ENCODE peak calls at places on chromosomes 3 and 15, in four cellular contexts. F is right lobe of liver, S is uterus, J is psoas muscle. V is an unnamed sample. For H3K36me3, the result is how much of the 10 kb centered on the place peaks cover.

GRCh38 chr3:113634782-113635474 is 61.5 kb downstream of the USF3 start:
- DNase-seq in F (no peak), S (no peak), J (no peak), V (no peak)

GRCh38 chr3:124802702-124803101 is 72.5 kb downstream of the UMPS start:
- DNase-seq in F (no peak), J (no peak), S (no peak), V (no peak)

GRCh38 chr3:53604232-53604631 is 109.8 kb downstream of the CACNA1D start:
- DNase-seq in S (no peak), J (no peak), F (no peak), V (no peak)

GRCh38 chr3:117752984-117753717 is 1043.6 kb downstream of the TUSC7 start:
- DNase-seq in F (no peak), S (no peak), J (no peak), V (no peak)

GRCh38 chr3:4332111-4332510 is 28.9 kb downstream of the SETMAR start:
- DNase-seq in J (no peak), F (no peak), S (no peak), V (no peak)

GRCh38 chr3:152104847-152105415 is 163.8 kb upstream of the MBNL1 start:
- DNase-seq in S (no peak), J (no peak), F (no peak), V (no peak)

GRCh38 chr15:25674948-25675347 is 188.2 kb downstream of the ATP10A start:
- DNase-seq in F (no peak), J (peak), S (peak), V (no peak)

GRCh38 chr15:89628301-89628700 is 27.0 kb downstream of the KIF7 start:
- DNase-seq in F (peak), S (no peak), J (peak), V (peak)

GRCh38 chr3:140395134-140396075 is 282.5 kb upstream of the TRIM42 start:
- DNase-seq in J (no peak), S (no peak), F (no peak), V (no peak)

GRCh38 chr15:78634251-78635145 is 6.5 kb downstream of the CHRNB4 start:
- DNase-seq in S (no peak), J (no peak), F (no peak), V (no peak)

GRCh38 chr3:120848503-120848902 is 59.5 kb upstream of the STXBP5L start:
- DNase-seq in F (no peak), S (no peak), J (no peak), V (no peak)

GRCh38 chr3:122902326-122902725 is 107.5 kb downstream of the SLC49A4 start:
- DNase-seq in F (no peak), S (no peak), J (no peak), V (no peak)

GRCh38 chr3:112671930-112672715 is 31.2 kb upstream of the CCDC80 start:
- DNase-seq in S (no peak), F (no peak), J (no peak), V (no peak)

GRCh38 chr3:77141423-77141822 is 101.5 kb downstream of the ROBO2 start:
- DNase-seq in J (no peak), S (no peak), F (no peak), V (no peak)

GRCh38 chr15:99452728-99453643 is 112.8 kb upstream of the MEF2A start:
- DNase-seq in F (peak), J (peak), S (peak), V (peak)

GRCh38 chr3:162171970-162172369 is 675.4 kb downstream of the OTOL1 start:
- DNase-seq in F (no peak), J (no peak), S (no peak), V (no peak)

GRCh38 chr3:150945226-150945625 is 27.3 kb downstream of the CLRN1 start:
- DNase-seq in J (no peak), S (no peak), F (no peak), V (no peak)

GRCh38 chr3:31369637-31370036 is 163.1 kb upstream of the STT3B start:
- DNase-seq in F (no peak), J (no peak), S (no peak), V (no peak)

GRCh38 chr3:72664171-72664570 is 184.1 kb downstream of the SHQ1 start:
- DNase-seq in S (no peak), F (no peak), J (no peak), V (no peak)

DNA sequence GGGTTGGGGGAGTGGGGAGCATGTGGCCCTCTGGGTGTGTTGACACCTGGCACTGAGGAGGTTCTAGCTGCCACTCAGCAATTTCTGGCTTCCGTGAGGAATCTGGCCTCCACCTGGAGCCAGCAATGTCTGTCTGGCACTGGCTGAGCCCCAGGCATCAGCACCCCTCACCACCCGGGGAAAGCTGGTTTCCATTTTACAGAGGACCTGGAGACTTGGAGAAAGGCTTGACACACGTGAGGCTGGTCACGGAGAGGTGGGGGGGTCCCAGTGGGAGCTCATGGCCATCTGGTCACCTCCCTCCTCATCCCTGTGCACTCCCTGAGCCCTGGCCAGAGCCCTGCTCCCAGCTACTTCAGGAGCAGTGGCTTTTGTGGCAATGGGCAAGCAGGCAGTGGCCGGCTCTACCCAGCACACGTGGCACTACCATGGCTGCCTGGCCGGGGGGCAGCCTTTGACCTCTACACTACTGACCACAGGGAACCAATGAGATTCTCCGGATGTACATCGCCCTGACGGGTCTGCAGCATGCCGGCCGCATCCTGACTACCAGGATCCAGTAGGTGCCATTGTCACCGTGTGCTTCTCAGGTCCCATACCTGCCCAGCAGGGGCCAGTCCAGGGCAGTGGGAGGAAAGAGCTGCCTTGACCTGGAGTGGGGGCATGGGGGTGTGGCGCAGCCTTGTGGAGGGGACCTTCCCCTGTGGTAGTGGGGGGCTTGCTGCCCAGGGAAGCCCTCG is 28.5 kb downstream of the ACAD9 start:
- DNase-seq in S (no peak), F (no peak), J (no peak), V (no peak)
- H3K36me3 ChIP-seq in S (under half), F (under half), J (under half), V (under half)

DNA sequence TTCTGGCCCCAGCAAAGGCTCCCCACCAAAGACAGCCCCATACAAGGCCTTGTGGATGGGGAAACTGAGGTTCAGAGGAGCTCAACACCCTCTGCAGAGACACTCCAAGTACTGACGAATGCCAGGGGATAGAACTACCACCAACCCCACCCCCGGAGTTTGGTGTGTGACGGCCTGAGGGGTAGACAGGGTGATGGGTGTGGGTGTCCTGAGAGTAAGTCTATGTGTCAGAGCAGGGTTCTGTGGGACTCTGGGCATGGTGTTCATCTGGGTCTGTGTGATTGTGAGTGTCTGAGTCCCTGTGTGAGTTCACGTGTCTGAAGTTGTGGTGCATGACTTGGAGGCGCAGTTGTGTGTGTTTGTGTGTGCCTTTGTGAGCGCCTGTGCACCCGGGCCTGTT is 7.4 kb downstream of the PTH1R start:
- DNase-seq in S (no peak), J (no peak), F (no peak), V (no peak)
- H3K4me3 ChIP-seq in S (no peak), J (no peak), F (no peak), V (no peak)

GRCh38 chr15:45409596-45409995 is 31.3 kb upstream of the GATM start:
- DNase-seq in J (no peak), F (no peak), S (no peak), V (no peak)
- H3K36me3 ChIP-seq in J (under half), F (half or more), S (under half), V (under half)

GRCh38 chr3:149371723-149372114 is 5.7 kb downstream of the TM4SF1 start:
- DNase-seq in F (no peak), S (no peak), J (no peak), V (no peak)

GRCh38 chr3:149368201-149368849 is 9.1 kb downstream of the TM4SF1 start:
- DNase-seq in S (no peak), F (no peak), J (no peak), V (no peak)

GRCh38 chr3:149368850-149369497 is 8.5 kb downstream of the TM4SF1 start:
- DNase-seq in S (no peak), F (no peak), J (no peak), V (no peak)

GRCh38 chr3:149371001-149371722 is 6.3 kb downstream of the TM4SF1 start:
- DNase-seq in F (no peak), S (no peak), J (no peak), V (no peak)

GRCh38 chr3:149369991-149370866 is 7.2 kb downstream of the TM4SF1 start:
- DNase-seq in S (no peak), J (no peak), F (no peak), V (no peak)
- H3K4me3 ChIP-seq in S (no peak), J (no peak), F (no peak), V (no peak)

GRCh38 chr3:10583798-10584708 is 78.7 kb upstream of the ATP2B2 start:
- DNase-seq in S (no peak), F (no peak), J (no peak), V (peak)
- H3K36me3 ChIP-seq in S (under half), F (under half), J (under half), V (under half)

GRCh38 chr15:35691176-35691761 is 145.3 kb upstream of the DPH6 start:
- DNase-seq in F (no peak), J (no peak), S (no peak), V (no peak)

GRCh38 chr15:35690698-35691116 is 144.7 kb upstream of the DPH6 start:
- DNase-seq in F (no peak), S (peak), J (no peak), V (no peak)

GRCh38 chr15:35686347-35686746 is 140.4 kb upstream of the DPH6 start:
- DNase-seq in F (no peak), S (no peak), J (no peak), V (no peak)

GRCh38 chr15:35690089-35690488 is 144.1 kb upstream of the DPH6 start:
- DNase-seq in F (no peak), J (no peak), S (no peak), V (no peak)

DNA sequence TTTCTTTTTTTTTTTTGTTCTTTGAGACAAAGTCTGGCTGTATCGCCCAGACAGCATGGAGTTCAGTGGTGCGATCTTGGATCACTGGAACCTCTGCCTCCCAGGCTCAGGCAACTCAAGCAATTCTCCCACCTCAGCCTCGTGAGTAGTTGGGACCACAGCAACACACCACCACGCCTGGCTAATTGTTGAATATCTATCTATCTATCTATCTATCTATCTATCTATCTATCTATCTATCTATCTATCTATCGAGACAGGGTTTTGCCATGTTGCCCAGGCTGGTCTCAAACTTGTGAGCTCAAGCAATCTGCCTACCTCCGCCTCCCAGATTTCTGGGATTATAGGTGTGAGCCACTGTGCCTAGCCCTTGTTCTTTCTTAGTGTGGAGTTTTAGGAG is 143.3 kb upstream of the DPH6 start:
- DNase-seq in J (no peak), S (no peak), F (no peak), V (no peak)
- H3K4me3 ChIP-seq in J (no peak), S (no peak), F (no peak), V (no peak)